ENCODE peak calls at places on chromosomes 13 and 19, in eight cellular contexts. C is CD8-positive, alpha-beta memory T cell; Y is GM23338; L is ascending aorta; K is thoracic aorta; V is pancreas; G is prostate gland; S is neural progenitor cell. X is an unnamed sample. For H3K4me1, the result is how much of the 10 kb centered on the place peaks cover.

GRCh38 chr13:20559659-20560356 is 7.1 kb upstream of the IFT88 start:
- DNase-seq in C (no peak), Y (no peak), L (no peak), K (no peak), V (no peak), G (no peak), S (no peak), X (no peak)

GRCh38 chr19:43664008-43664407 is 6.0 kb downstream of the PLAUR start:
- DNase-seq in C (no peak), Y (no peak), L (no peak), K (no peak), V (no peak), G (no peak), S (no peak), X (no peak)

GRCh38 chr19:30314056-30314804 is 58.0 kb upstream of the ZNF536 start:
- DNase-seq in C (no peak), Y (no peak), L (no peak), K (no peak), V (no peak), G (no peak), S (no peak), X (no peak)

GRCh38 chr13:94157705-94158218 is 321.7 kb downstream of the DCT start:
- DNase-seq in C (no peak), Y (no peak), L (peak), K (no peak), V (no peak), G (peak), S (no peak), X (no peak)

GRCh38 chr19:39498262-39499081 is at the start of gene DLL3:
- DNase-seq in C (no peak), Y (peak), L (no peak), K (no peak), V (no peak), G (no peak), S (peak), X (no peak)

GRCh38 chr19:13150919-13151604 is 851 bp downstream of the IER2 start:
- DNase-seq in C (peak), Y (no peak), L (no peak), K (no peak), V (peak), G (peak), S (peak), X (peak)

GRCh38 chr13:30111810-30112209 is 195.5 kb downstream of the KATNAL1 start:
- DNase-seq in C (no peak), Y (peak), L (no peak), K (no peak), V (no peak), G (no peak), S (no peak), X (no peak)

GRCh38 chr13:66427330-66427990 is 802.7 kb downstream of the PCDH9 start:
- DNase-seq in C (no peak), Y (no peak), L (no peak), K (no peak), V (no peak), G (no peak), S (no peak), X (no peak)

GRCh38 chr13:47897411-47898050 is 103.5 kb downstream of the SUCLA2 start:
- DNase-seq in C (no peak), Y (peak), L (no peak), K (no peak), V (no peak), G (no peak), S (no peak), X (no peak)

GRCh38 chr19:15836345-15836594 is 20.8 kb upstream of the OR10H1 start:
- DNase-seq in C (no peak), Y (no peak), L (no peak), K (no peak), V (no peak), G (peak), S (no peak), X (no peak)

GRCh38 chr13:28440774-28441532 is 54.0 kb downstream of the FLT1 start:
- DNase-seq in C (no peak), Y (no peak), L (no peak), K (no peak), V (no peak), G (no peak), S (no peak), X (no peak)

GRCh38 chr13:99335087-99335486 is 27.9 kb upstream of the GPR183 start:
- DNase-seq in C (no peak), Y (no peak), L (no peak), K (no peak), V (no peak), G (no peak), S (no peak), X (no peak)

GRCh38 chr19:42060117-42060516 is 9.9 kb downstream of the GRIK5 start:
- DNase-seq in C (no peak), Y (no peak), L (no peak), K (no peak), V (no peak), G (no peak), S (no peak), X (no peak)

GRCh38 chr19:5967994-5968430 is 9.9 kb downstream of the RANBP3 start:
- DNase-seq in C (peak), Y (peak), L (no peak), K (no peak), V (peak), G (peak), S (peak), X (peak)

GRCh38 chr19:42816901-42817300 is 51.4 kb upstream of the PSG8 start:
- DNase-seq in C (no peak), Y (no peak), L (no peak), K (no peak), V (no peak), G (no peak), S (no peak), X (no peak)

GRCh38 chr19:2770055-2771013 is 12.7 kb downstream of the SGTA start:
- DNase-seq in C (no peak), Y (no peak), L (no peak), K (no peak), V (no peak), G (no peak), S (no peak), X (no peak)

GRCh38 chr19:41563847-41564514 is 12.0 kb upstream of the CEACAM21 start:
- DNase-seq in C (peak), Y (peak), L (no peak), K (no peak), V (no peak), G (no peak), S (peak), X (no peak)

GRCh38 chr19:5170329-5170745 is 170.3 kb downstream of the PTPRS start:
- DNase-seq in C (no peak), Y (peak), L (no peak), K (no peak), V (no peak), G (no peak), S (no peak), X (no peak)

GRCh38 chr13:84946144-84946543 is 853.1 kb downstream of the SLITRK6 start:
- DNase-seq in C (no peak), Y (no peak), L (no peak), K (no peak), V (no peak), G (no peak), S (no peak), X (no peak)

GRCh38 chr19:2775556-2776430 is 7.3 kb downstream of the SGTA start:
- DNase-seq in C (peak), Y (no peak), L (peak), K (no peak), V (no peak), G (no peak), S (no peak), X (peak)

GRCh38 chr13:28623782-28624706 is 34.9 kb upstream of the POMP start:
- DNase-seq in C (no peak), Y (no peak), L (no peak), K (no peak), V (no peak), G (no peak), S (no peak), X (peak)

GRCh38 chr13:60111726-60112125 is 52.0 kb downstream of the DIAPH3 start:
- DNase-seq in C (no peak), Y (no peak), L (no peak), K (no peak), V (no peak), G (no peak), S (no peak), X (no peak)

GRCh38 chr13:25911020-25911419 is 140.8 kb downstream of the SHISA2 start:
- DNase-seq in C (no peak), Y (peak), L (no peak), K (no peak), V (no peak), G (no peak), S (peak), X (no peak)

GRCh38 chr19:40360020-40360686 is 11.7 kb downstream of the PLD3 start:
- DNase-seq in C (no peak), Y (no peak), L (no peak), K (no peak), V (no peak), G (no peak), S (no peak), X (no peak)

GRCh38 chr13:35475131-35475959 is 1.1 kb downstream of the MAB21L1 start:
- DNase-seq in C (no peak), Y (peak), L (no peak), K (no peak), V (no peak), G (no peak), S (peak), X (no peak)

GRCh38 chr13:34076943-34077703 is 259.2 kb downstream of the RFC3 start:
- DNase-seq in C (no peak), Y (peak), L (no peak), K (no peak), V (no peak), G (no peak), S (peak), X (peak)

GRCh38 chr13:111065698-111066097 is 49.4 kb upstream of the ARHGEF7 start:
- DNase-seq in C (no peak), Y (no peak), L (no peak), K (no peak), V (no peak), G (no peak), S (no peak), X (no peak)

DNA sequence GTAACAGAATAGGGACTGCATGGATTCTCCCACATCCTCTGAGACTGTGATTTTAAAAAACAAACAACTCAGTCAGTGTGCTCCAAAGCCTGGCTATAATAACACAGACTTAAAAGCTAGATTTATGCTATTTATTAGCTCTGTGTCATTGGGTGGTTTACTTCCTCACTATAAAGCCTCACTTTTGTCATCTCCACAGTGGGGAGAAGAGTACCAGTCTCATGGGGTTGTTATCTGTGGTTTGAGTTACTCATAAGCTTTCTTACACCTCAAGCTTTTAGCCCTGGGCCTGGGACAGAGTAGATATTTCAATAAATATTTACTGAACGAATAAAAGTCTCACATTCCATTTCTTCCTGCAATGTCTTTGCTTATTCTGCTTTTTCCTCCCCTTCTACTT is 5.3 kb downstream of the RNASEH2B start:
- DNase-seq in C (no peak), Y (no peak), L (no peak), K (no peak), V (no peak), G (no peak), S (no peak), X (no peak)
- H3K4me1 ChIP-seq in C (under half), Y (under half), L (under half), K (under half), V (under half), G (under half), S (under half), X (half or more)

GRCh38 chr13:23845309-23845708 is 43.9 kb downstream of the MIPEP start:
- DNase-seq in C (no peak), Y (no peak), L (no peak), K (no peak), V (no peak), G (no peak), S (no peak), X (no peak)
- H3K4me3 ChIP-seq in C (no peak), Y (no peak), L (no peak), K (no peak), V (no peak), G (no peak), S (no peak), X (no peak)

GRCh38 chr13:98098511-98098910 is 44.4 kb upstream of the FARP1 start:
- DNase-seq in C (no peak), Y (no peak), L (no peak), K (no peak), V (no peak), G (no peak), S (no peak), X (no peak)
- H3K27ac ChIP-seq in C (no peak), Y (no peak), L (no peak), K (no peak), V (no peak), G (no peak), S (no peak), X (no peak)

GRCh38 chr19:1272423-1273262 is 2.7 kb upstream of the FAM174C start:
- DNase-seq in C (no peak), Y (no peak), L (no peak), K (no peak), V (peak), G (peak), S (no peak), X (no peak)
- H3K4me1 ChIP-seq in C (half or more), Y (under half), L (under half), K (half or more), V (under half), G (half or more), S (half or more), X (half or more)

X was measured in thyroid gland.